ENCODE peak calls at places on chromosomes 5 and 9, in seven cellular contexts. Y, C, X, Z, P, V and M are unnamed samples.

GRCh38 chr9:134643306-134643705 is 1.7 kb downstream of the COL5A1 start:
- DNase-seq in Y (no peak), C (no peak), X (no peak), Z (peak), P (no peak), V (peak), M (peak)

GRCh38 chr5:129246088-129246487 is 151.5 kb downstream of the ISOC1 start:
- DNase-seq in Y (no peak), C (no peak), X (no peak), Z (no peak), P (no peak), V (no peak), M (peak)

GRCh38 chr9:106868565-106868964 is 5.6 kb downstream of the ZNF462 start:
- DNase-seq in Y (no peak), C (no peak), X (no peak), Z (no peak), P (no peak), V (peak), M (peak)

GRCh38 chr5:17441351-17441750 is 56.7 kb upstream of the TAF11L2 start:
- DNase-seq in Y (no peak), C (no peak), X (no peak), Z (no peak), P (no peak), V (peak), M (peak)

GRCh38 chr9:112111461-112111860 is 63.6 kb downstream of the SUSD1 start:
- DNase-seq in Y (no peak), C (no peak), X (no peak), Z (no peak), P (no peak), V (no peak), M (no peak)

GRCh38 chr9:3492214-3492613 is 33.6 kb downstream of the RFX3 start:
- DNase-seq in Y (no peak), C (no peak), X (no peak), Z (no peak), P (no peak), V (no peak), M (no peak)

GRCh38 chr5:131064669-131065371 is 100.2 kb downstream of the HINT1 start:
- DNase-seq in Y (no peak), C (no peak), X (no peak), Z (no peak), P (no peak), V (no peak), M (no peak)

GRCh38 chr5:160199410-160199911 is 29.8 kb upstream of the FABP6 start:
- DNase-seq in Y (no peak), C (peak), X (peak), Z (peak), P (no peak), V (peak), M (peak)

GRCh38 chr5:757931-758697 is 26.4 kb downstream of the ZDHHC11B start:
- DNase-seq in Y (no peak), C (peak), X (peak), Z (no peak), P (no peak), V (no peak), M (no peak)

GRCh38 chr5:56045469-56045868 is 50.7 kb upstream of the IL6ST start:
- DNase-seq in Y (no peak), C (no peak), X (no peak), Z (no peak), P (no peak), V (no peak), M (no peak)

GRCh38 chr5:7396169-7397004 is 449 bp downstream of the ADCY2 start:
- DNase-seq in Y (no peak), C (no peak), X (peak), Z (no peak), P (no peak), V (peak), M (peak)

GRCh38 chr5:19388391-19388790 is 599.6 kb downstream of the CDH18 start:
- DNase-seq in Y (no peak), C (no peak), X (no peak), Z (no peak), P (no peak), V (no peak), M (no peak)

GRCh38 chr5:12743582-12743981 is 839.3 kb upstream of the CTNND2 start:
- DNase-seq in Y (no peak), C (no peak), X (no peak), Z (no peak), P (no peak), V (no peak), M (no peak)

GRCh38 chr9:78312125-78312524 is 15.2 kb downstream of the PSAT1 start:
- DNase-seq in Y (no peak), C (no peak), X (no peak), Z (no peak), P (no peak), V (no peak), M (no peak)

GRCh38 chr9:81609782-81610738 is 79.3 kb downstream of the TLE1 start:
- DNase-seq in Y (no peak), C (no peak), X (peak), Z (no peak), P (no peak), V (peak), M (peak)

GRCh38 chr5:141039517-141039916 is 11.7 kb upstream of the PCDHB1 start:
- DNase-seq in Y (no peak), C (no peak), X (peak), Z (no peak), P (peak), V (no peak), M (no peak)

GRCh38 chr5:6493681-6494454 is 45.2 kb downstream of the UBE2QL1 start:
- DNase-seq in Y (no peak), C (no peak), X (no peak), Z (no peak), P (no peak), V (no peak), M (no peak)

GRCh38 chr9:1294641-1295040 is 244.5 kb downstream of the DMRT2 start:
- DNase-seq in Y (no peak), C (no peak), X (no peak), Z (no peak), P (no peak), V (no peak), M (no peak)

GRCh38 chr9:127742435-127743088 is 7.5 kb upstream of the TOR2A start:
- DNase-seq in Y (no peak), C (peak), X (peak), Z (no peak), P (peak), V (peak), M (no peak)

GRCh38 chr5:143133721-143134120 is 269.8 kb downstream of the NR3C1 start:
- DNase-seq in Y (no peak), C (peak), X (no peak), Z (no peak), P (no peak), V (peak), M (no peak)

GRCh38 chr5:119527346-119527745 is 75.0 kb downstream of the HSD17B4 start:
- DNase-seq in Y (no peak), C (no peak), X (no peak), Z (no peak), P (no peak), V (peak), M (peak)

GRCh38 chr5:135141303-135142268 is 107.6 kb upstream of the PITX1 start:
- DNase-seq in Y (peak), C (no peak), X (no peak), Z (no peak), P (no peak), V (peak), M (no peak)

GRCh38 chr9:105911104-105911911 is 217.0 kb downstream of the TMEM38B start:
- DNase-seq in Y (no peak), C (peak), X (peak), Z (no peak), P (no peak), V (no peak), M (peak)

GRCh38 chr5:111670826-111671492 is 86.0 kb downstream of the NREP start:
- DNase-seq in Y (no peak), C (no peak), X (no peak), Z (peak), P (no peak), V (peak), M (no peak)

GRCh38 chr5:10703676-10704075 is 57.4 kb downstream of the DAP start:
- DNase-seq in Y (no peak), C (no peak), X (no peak), Z (no peak), P (no peak), V (no peak), M (no peak)

GRCh38 chr9:119959846-119960545 is 590.8 kb upstream of the BRINP1 start:
- DNase-seq in Y (no peak), C (no peak), X (no peak), Z (no peak), P (no peak), V (peak), M (peak)

GRCh38 chr5:179607449-179607931 is 16.0 kb downstream of the HNRNPH1 start:
- DNase-seq in Y (no peak), C (no peak), X (no peak), Z (no peak), P (no peak), V (peak), M (no peak)

GRCh38 chr9:88757406-88758010 is 222.5 kb downstream of the NXNL2 start:
- DNase-seq in Y (no peak), C (no peak), X (no peak), Z (no peak), P (no peak), V (no peak), M (no peak)
- H3K9ac ChIP-seq in Y (no peak), C (no peak), X (no peak), Z (no peak), P (no peak), V (no peak), M (no peak)

GRCh38 chr9:121260457-121261106 is 7.4 kb upstream of the GSN start:
- DNase-seq in Y (no peak), C (no peak), X (no peak), Z (no peak), P (no peak), V (no peak), M (no peak)
- H3K9ac ChIP-seq in Y (no peak), C (no peak), X (no peak), Z (no peak), P (no peak), V (no peak), M (peak)

GRCh38 chr5:150141544-150142188 is 14.0 kb downstream of the PDGFRB start:
- DNase-seq in Y (no peak), C (peak), X (peak), Z (no peak), P (no peak), V (peak), M (peak)
- H3K9ac ChIP-seq in Y (no peak), C (peak), X (no peak), Z (no peak), P (no peak), V (peak), M (peak)

DNA sequence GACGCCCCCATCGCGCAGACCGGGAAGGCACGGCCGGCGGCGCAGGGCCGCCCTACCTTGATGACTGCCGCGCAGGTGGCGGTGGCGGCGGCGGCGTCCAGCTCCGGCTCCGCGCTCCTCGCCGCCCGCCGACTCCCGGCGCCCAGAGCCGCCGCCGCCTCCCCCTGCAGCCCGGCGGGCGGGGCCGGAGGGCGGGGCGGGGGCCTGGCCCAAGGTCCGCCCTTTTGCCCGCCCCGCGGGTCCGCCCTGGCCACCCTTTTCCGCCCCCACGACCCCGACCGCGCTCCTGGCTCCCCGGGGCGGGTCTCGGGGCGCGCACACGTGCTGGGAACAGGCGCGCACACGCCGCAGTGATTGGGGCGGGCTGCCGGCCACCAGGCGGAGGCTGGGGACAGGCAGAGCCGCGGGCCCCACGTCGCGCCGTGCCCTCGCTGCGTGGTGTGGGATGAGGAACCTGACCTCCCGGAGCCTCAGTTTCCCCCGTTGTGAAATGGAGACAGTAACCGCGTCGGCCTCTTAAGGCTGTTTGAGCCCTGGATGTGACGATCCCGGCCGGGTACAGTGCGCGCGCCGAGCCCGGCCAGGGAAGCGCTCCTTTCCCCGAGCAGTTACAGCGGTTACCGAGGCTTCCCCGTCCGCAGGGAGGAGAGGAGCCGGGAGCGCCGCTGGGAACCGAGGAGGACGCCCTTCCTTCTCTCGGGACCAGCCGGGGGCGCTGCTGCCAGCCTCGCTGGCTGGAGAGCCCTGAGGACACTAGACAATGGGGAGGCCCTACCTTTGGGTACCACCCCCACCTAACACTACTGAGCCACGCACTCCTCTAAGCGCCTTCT is at the start of gene CORO2A:
- DNase-seq in Y (peak), C (peak), X (peak), Z (peak), P (no peak), V (peak), M (peak)
- H3K9ac ChIP-seq in Y (peak), C (peak), X (peak), Z (peak), P (no peak), V (peak), M (peak)

GRCh38 chr5:34503379-34504346 is 152.5 kb upstream of the RAI14 start:
- DNase-seq in Y (no peak), C (no peak), X (no peak), Z (no peak), P (no peak), V (no peak), M (no peak)
- H3K9ac ChIP-seq in Y (no peak), C (no peak), X (no peak), Z (no peak), P (no peak), V (no peak), M (peak)

GRCh38 chr5:159049844-159050318 is 49.8 kb downstream of the EBF1 start:
- DNase-seq in Y (no peak), C (no peak), X (peak), Z (peak), P (no peak), V (peak), M (peak)

GRCh38 chr5:159045165-159045811 is 54.4 kb downstream of the EBF1 start:
- DNase-seq in Y (no peak), C (no peak), X (no peak), Z (no peak), P (no peak), V (no peak), M (no peak)

GRCh38 chr5:159048298-159048697 is 51.4 kb downstream of the EBF1 start:
- DNase-seq in Y (no peak), C (no peak), X (no peak), Z (no peak), P (no peak), V (no peak), M (no peak)

GRCh38 chr5:159050408-159051091 is 49.2 kb downstream of the EBF1 start:
- DNase-seq in Y (no peak), C (no peak), X (peak), Z (no peak), P (peak), V (peak), M (peak)

GRCh38 chr5:159047081-159047480 is 52.6 kb downstream of the EBF1 start:
- DNase-seq in Y (no peak), C (no peak), X (no peak), Z (no peak), P (no peak), V (peak), M (no peak)
- H3K9ac ChIP-seq in Y (no peak), C (no peak), X (no peak), Z (no peak), P (no peak), V (no peak), M (peak)

DNA sequence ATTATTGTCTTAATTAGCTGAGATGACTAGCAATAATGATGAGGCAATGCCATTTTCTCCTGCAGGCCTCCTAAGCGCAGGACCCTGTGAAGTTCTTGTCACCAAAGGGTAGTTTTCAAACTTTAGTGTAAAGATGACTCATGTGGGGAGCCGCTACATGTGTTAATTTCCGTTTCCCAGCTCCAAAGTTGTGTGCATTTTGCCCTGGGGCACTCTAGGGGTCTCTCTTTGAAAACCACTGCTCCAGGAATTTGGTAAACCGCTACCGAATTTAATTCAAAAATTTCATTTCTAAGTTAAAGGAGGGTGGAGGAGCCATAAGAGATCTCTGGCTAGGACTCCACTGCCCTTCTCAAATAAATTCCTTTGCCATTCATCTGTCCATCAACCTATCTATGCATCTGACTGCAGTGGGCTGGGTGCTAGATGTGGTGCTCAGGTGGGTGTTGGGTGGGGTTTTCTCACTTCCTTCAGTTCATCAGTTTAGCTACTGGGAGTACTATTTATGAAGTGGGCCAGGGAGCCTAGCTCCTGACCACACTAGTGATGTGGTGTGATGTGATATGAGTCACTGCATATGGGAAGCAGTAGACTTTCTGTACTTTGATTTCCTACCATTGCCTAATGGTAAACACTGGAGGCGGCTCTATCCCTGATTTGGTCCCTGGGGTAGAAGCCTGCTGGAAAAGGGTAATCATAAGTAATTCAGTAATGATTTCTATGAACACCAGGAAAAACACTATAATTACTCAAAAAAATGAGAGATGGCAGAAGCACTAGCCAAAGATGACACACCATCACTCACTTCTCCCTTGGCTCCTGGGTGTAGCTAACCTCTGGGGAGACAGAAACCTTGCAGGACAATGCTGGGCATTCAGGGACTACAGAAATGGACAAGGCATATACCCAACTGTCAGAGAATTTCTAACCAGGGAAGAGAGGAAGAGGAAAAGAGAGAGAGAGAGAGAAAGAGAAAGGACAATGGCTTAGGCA is 4.0 kb upstream of the ZSWIM6 start:
- DNase-seq in Y (no peak), C (no peak), X (peak), Z (peak), P (peak), V (peak), M (peak)
- H3K9ac ChIP-seq in Y (no peak), C (no peak), X (no peak), Z (peak), P (no peak), V (peak), M (peak)

GRCh38 chr5:59008816-59009473 is 426.1 kb downstream of the RAB3C start:
- DNase-seq in Y (no peak), C (no peak), X (no peak), Z (no peak), P (no peak), V (no peak), M (no peak)
- H3K9ac ChIP-seq in Y (no peak), C (no peak), X (no peak), Z (no peak), P (no peak), V (no peak), M (no peak)

GRCh38 chr9:133238272-133238850 is 29.3 kb upstream of the OBP2B start:
- DNase-seq in Y (peak), C (peak), X (peak), Z (peak), P (no peak), V (peak), M (peak)
- H3K9ac ChIP-seq in Y (peak), C (no peak), X (peak), Z (peak), P (no peak), V (peak), M (no peak)

GRCh38 chr9:15543033-15543791 is 9.6 kb upstream of the CCDC171 start:
- DNase-seq in Y (no peak), C (no peak), X (no peak), Z (no peak), P (no peak), V (peak), M (no peak)
- H3K9ac ChIP-seq in Y (no peak), C (no peak), X (no peak), Z (no peak), P (no peak), V (no peak), M (no peak)